ENCODE peak calls at places on chromosome 15, in six cellular contexts. U is MM.1S; E is CD8-positive, alpha-beta T cell; C is lung; B is CD14-positive monocyte; T is upper lobe of right lung. O is an unnamed sample.

GRCh38 chr15:99212401-99212800 is 37.0 kb downstream of the TTC23 start:
- DNase-seq in U (no peak), E (no peak), C (no peak), B (no peak), T (no peak), O (no peak)

GRCh38 chr15:45291822-45292582 is 40.0 kb downstream of the SLC28A2 start:
- DNase-seq in U (no peak), E (no peak), C (no peak), B (no peak), T (no peak), O (no peak)

GRCh38 chr15:72406936-72407335 is 8.8 kb downstream of the TMEM202 start:
- DNase-seq in U (no peak), E (no peak), C (no peak), B (no peak), T (no peak), O (no peak)

GRCh38 chr15:70998319-70998718 is 105.7 kb downstream of the LRRC49 start:
- DNase-seq in U (no peak), E (no peak), C (no peak), B (no peak), T (no peak), O (no peak)

GRCh38 chr15:64193971-64194370 is 31.1 kb upstream of the PPIB start:
- DNase-seq in U (no peak), E (no peak), C (no peak), B (no peak), T (no peak), O (no peak)

GRCh38 chr15:81303241-81304225 is 20.4 kb downstream of the STARD5 start:
- DNase-seq in U (no peak), E (peak; percentile 55), C (no peak), B (no peak), T (peak; percentile 44), O (no peak)

GRCh38 chr15:58608711-58609110 is 140.8 kb downstream of the ADAM10 start:
- DNase-seq in U (no peak), E (no peak), C (no peak), B (no peak), T (no peak), O (no peak)

GRCh38 chr15:97968380-97968779 is 7.9 kb downstream of the ARRDC4 start:
- DNase-seq in U (no peak), E (no peak), C (no peak), B (no peak), T (no peak), O (no peak)

GRCh38 chr15:69806287-69806915 is 291.3 kb downstream of the TLE3 start:
- DNase-seq in U (no peak), E (no peak), C (no peak), B (no peak), T (no peak), O (no peak)

GRCh38 chr15:71784719-71785118 is 25.6 kb upstream of the NR2E3 start:
- DNase-seq in U (no peak), E (no peak), C (no peak), B (no peak), T (no peak), O (no peak)

GRCh38 chr15:35260961-35261360 is 175.9 kb upstream of the NANOGP8 start:
- DNase-seq in U (no peak), E (no peak), C (no peak), B (no peak), T (no peak), O (no peak)

GRCh38 chr15:57227899-57228298 is 148.4 kb upstream of the CGNL1 start:
- DNase-seq in U (no peak), E (no peak), C (no peak), B (no peak), T (no peak), O (no peak)

GRCh38 chr15:91302588-91303439 is 202.8 kb downstream of the SV2B start:
- DNase-seq in U (peak; percentile 73), E (peak; percentile 33), C (no peak), B (no peak), T (no peak), O (peak; percentile 72)

GRCh38 chr15:55816017-55816416 is 73.1 kb upstream of the PRTG start:
- DNase-seq in U (no peak), E (no peak), C (no peak), B (no peak), T (no peak), O (no peak)

GRCh38 chr15:94478763-94479162 is 247.4 kb downstream of the MCTP2 start:
- DNase-seq in U (no peak), E (no peak), C (no peak), B (no peak), T (no peak), O (no peak)

GRCh38 chr15:90190606-90191343 is 10.4 kb upstream of the SEMA4B start:
- DNase-seq in U (peak; percentile 96), E (no peak), C (no peak), B (no peak), T (no peak), O (no peak)

GRCh38 chr15:67839358-67839928 is 402 bp downstream of the RNU6-1 start:
- DNase-seq in U (peak; percentile 58), E (peak; percentile 38), C (no peak), B (no peak), T (no peak), O (peak; percentile 69)

GRCh38 chr15:50267577-50267976 is 2.1 kb upstream of the HDC start:
- DNase-seq in U (no peak), E (no peak), C (no peak), B (no peak), T (no peak), O (no peak)

GRCh38 chr15:52180196-52180835 is 10.9 kb downstream of the GNB5 start:
- DNase-seq in U (peak; percentile 62), E (peak; percentile 61), C (no peak), B (no peak), T (no peak), O (peak; percentile 72)

GRCh38 chr15:50340431-50340830 is 14.6 kb downstream of the GABPB1 start:
- DNase-seq in U (no peak), E (no peak), C (no peak), B (no peak), T (no peak), O (no peak)

GRCh38 chr15:22949074-22949547 is 31.1 kb downstream of the CYFIP1 start:
- DNase-seq in U (no peak), E (no peak), C (no peak), B (no peak), T (no peak), O (peak; percentile 63)

GRCh38 chr15:88661766-88662556 is 23.1 kb downstream of the ISG20 start:
- DNase-seq in U (no peak), E (no peak), C (peak; percentile 10), B (no peak), T (no peak), O (no peak)

GRCh38 chr15:27669641-27670040 is 429.5 kb downstream of the OCA2 start:
- DNase-seq in U (no peak), E (no peak), C (no peak), B (no peak), T (no peak), O (no peak)

GRCh38 chr15:37678124-37678523 is 256.3 kb upstream of the TMCO5A start:
- DNase-seq in U (no peak), E (no peak), C (no peak), B (no peak), T (no peak), O (no peak)

GRCh38 chr15:37679627-37680026 is 254.8 kb upstream of the TMCO5A start:
- DNase-seq in U (peak; percentile 57), E (no peak), C (no peak), B (no peak), T (no peak), O (no peak)

DNA sequence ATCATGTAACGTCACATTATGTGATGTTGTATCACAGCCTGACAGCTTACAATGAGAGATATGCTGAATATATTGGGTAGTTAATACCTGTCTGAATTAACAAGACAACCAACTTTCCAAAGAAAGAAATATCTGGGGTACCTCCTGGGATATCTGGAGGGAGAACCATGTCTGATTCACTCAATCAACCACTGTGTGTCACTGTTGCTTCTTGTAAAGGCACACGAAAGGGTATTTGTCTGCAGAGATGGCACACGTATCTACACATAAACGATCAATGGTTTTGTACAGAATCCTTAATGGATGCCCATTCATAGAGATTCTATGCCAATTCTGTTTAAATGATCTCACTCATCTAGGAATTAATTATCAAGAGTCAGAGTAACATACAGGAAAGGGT is 252.1 kb upstream of the TMCO5A start:
- DNase-seq in U (no peak), E (no peak), C (no peak), B (no peak), T (no peak), O (no peak)
- TF ChIP-seq CTCF in U (peak; percentile 17), E (no peak), C (no peak), B (no peak), T (no peak), O (no peak)

GRCh38 chr15:101269479-101270223 is 7.6 kb downstream of the SELENOS start:
- DNase-seq in U (no peak), E (no peak), C (no peak), B (no peak), T (no peak), O (no peak)
- TF ChIP-seq CTCF in U (peak; percentile 33), E (no peak), C (no peak), B (no peak), T (peak; percentile 28), O (peak; percentile 51)

DNA sequence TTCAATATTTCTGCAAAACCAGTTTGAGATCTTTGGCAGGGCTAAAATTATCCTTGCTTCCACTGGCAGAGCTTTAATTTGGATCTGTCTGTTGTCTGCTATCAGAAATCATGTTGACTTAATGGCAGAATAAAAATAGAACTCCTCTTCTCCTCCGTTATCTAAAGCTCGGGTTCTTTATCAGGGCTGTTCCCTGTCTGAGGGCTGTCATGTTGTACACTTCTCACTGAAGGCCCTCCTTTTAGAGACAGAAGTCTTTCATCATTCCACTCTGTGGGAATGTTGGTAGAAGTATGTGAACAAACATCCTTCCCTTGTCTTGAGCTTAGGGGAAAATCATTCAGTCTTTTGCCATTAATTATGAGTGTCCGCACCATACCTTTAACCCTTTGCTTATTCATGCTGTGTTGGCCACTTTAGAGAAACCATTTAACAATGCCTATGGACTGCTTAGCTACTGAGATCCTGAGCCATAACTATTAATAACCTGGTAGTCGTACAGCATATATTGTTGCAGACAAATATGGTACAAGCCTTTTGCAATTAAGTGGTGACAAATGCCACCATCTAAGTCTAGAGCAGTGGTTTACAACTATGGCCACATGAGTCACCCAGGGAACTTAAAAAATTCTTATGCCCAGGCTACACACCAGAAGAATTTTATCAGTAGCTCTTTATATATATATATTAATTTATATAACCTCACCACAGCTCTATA is 226.0 kb upstream of the TPM1 start:
- DNase-seq in U (no peak), E (no peak), C (no peak), B (no peak), T (no peak), O (no peak)
- TF ChIP-seq CTCF in U (no peak), E (no peak), C (no peak), B (no peak), T (no peak), O (no peak)

GRCh38 chr15:75647370-75648155 is at the start of gene SNX33:
- DNase-seq in U (peak; percentile 25), E (peak; percentile 53), C (peak; percentile 80), B (no peak), T (peak; percentile 92), O (peak; percentile 82)
- TF ChIP-seq CTCF in U (peak; percentile 50), E (no peak), C (no peak), B (peak; percentile 45), T (peak; percentile 55), O (peak; percentile 52)

GRCh38 chr15:49215768-49216739 is 46.0 kb downstream of the GALK2 start:
- DNase-seq in U (no peak), E (no peak), C (peak; percentile 72), B (no peak), T (peak; percentile 77), O (peak; percentile 21)
- TF ChIP-seq CTCF in U (no peak), E (no peak), C (no peak), B (no peak), T (peak; percentile 29), O (peak; percentile 11)

GRCh38 chr15:60115579-60116415 is 111.7 kb downstream of the FOXB1 start:
- DNase-seq in U (no peak), E (no peak), C (no peak), B (no peak), T (no peak), O (no peak)
- TF ChIP-seq CTCF in U (no peak), E (no peak), C (no peak), B (no peak), T (no peak), O (no peak)

O was measured in GM13977.